ENCODE peak calls at places on chromosomes 4 and X, in eight cellular contexts. Y is OCI-LY7, R is transverse colon, W is colonic mucosa, H is sigmoid colon, K is astrocyte of the cerebellum, A is uterus, V is spleen. G is an unnamed sample.

GRCh38 chr4:88860594-88860993 is 163.0 kb upstream of the NAP1L5 start:
- DNase-seq in V (no peak), H (no peak), Y (no peak), W (no peak), K (no peak), R (no peak), A (no peak), G (no peak)

GRCh38 chr4:38768968-38769394 is 13.8 kb downstream of the TLR10 start:
- DNase-seq in K (no peak), A (no peak), H (no peak), R (no peak), V (no peak), W (no peak), Y (no peak), G (no peak)

GRCh38 chr4:100462206-100462605 is 55.6 kb downstream of the EMCN start:
- DNase-seq in H (no peak), Y (no peak), A (no peak), W (no peak), V (no peak), K (peak), R (no peak), G (no peak)

GRCh38 chr4:38231626-38232025 is 271.4 kb downstream of the PTTG2 start:
- DNase-seq in H (no peak), V (no peak), K (no peak), A (no peak), R (peak), Y (no peak), W (peak), G (no peak)

GRCh38 chr4:39716356-39716755 is 18.4 kb downstream of the UBE2K start:
- DNase-seq in K (no peak), V (no peak), R (no peak), W (no peak), Y (no peak), H (no peak), A (no peak), G (no peak)

GRCh38 chr4:8609824-8610350 is 17.3 kb downstream of the CPZ start:
- DNase-seq in V (no peak), R (no peak), Y (no peak), H (no peak), A (no peak), W (no peak), K (no peak), G (no peak)

GRCh38 chrX:97267376-97267775 is 383.7 kb downstream of the RPA4 start:
- DNase-seq in V (no peak), R (no peak), K (no peak), W (no peak), A (no peak), Y (no peak), H (no peak), G (no peak)

GRCh38 chr4:185096032-185096653 is 46.9 kb upstream of the SLC25A4 start:
- DNase-seq in Y (peak), A (no peak), H (no peak), R (peak), V (no peak), W (peak), K (peak), G (no peak)

GRCh38 chr4:38673109-38673978 is 9.3 kb downstream of the KLF3 start:
- DNase-seq in Y (no peak), V (no peak), A (peak), W (peak), R (peak), K (no peak), H (no peak), G (peak)

GRCh38 chr4:152372444-152372843 is 163.4 kb downstream of the FBXW7 start:
- DNase-seq in R (no peak), Y (no peak), W (no peak), A (no peak), V (no peak), K (no peak), H (no peak), G (no peak)

GRCh38 chr4:152374606-152375285 is 161.1 kb downstream of the FBXW7 start:
- DNase-seq in K (no peak), R (no peak), H (no peak), W (no peak), V (no peak), Y (no peak), A (no peak), G (no peak)

GRCh38 chr4:152374153-152374552 is 161.7 kb downstream of the FBXW7 start:
- DNase-seq in H (no peak), W (no peak), K (no peak), V (no peak), R (no peak), Y (no peak), A (no peak), G (no peak)

GRCh38 chr4:152369203-152369902 is 166.5 kb downstream of the FBXW7 start:
- DNase-seq in Y (no peak), V (no peak), R (no peak), H (no peak), A (no peak), K (no peak), W (no peak), G (no peak)

GRCh38 chr4:152369903-152370296 is 166.0 kb downstream of the FBXW7 start:
- DNase-seq in H (no peak), A (no peak), K (no peak), V (no peak), R (no peak), W (no peak), Y (no peak), G (no peak)
- H3K4me3 ChIP-seq in H (no peak), A (no peak), K (no peak), V (no peak), R (no peak), W (no peak), Y (no peak), G (no peak)

DNA sequence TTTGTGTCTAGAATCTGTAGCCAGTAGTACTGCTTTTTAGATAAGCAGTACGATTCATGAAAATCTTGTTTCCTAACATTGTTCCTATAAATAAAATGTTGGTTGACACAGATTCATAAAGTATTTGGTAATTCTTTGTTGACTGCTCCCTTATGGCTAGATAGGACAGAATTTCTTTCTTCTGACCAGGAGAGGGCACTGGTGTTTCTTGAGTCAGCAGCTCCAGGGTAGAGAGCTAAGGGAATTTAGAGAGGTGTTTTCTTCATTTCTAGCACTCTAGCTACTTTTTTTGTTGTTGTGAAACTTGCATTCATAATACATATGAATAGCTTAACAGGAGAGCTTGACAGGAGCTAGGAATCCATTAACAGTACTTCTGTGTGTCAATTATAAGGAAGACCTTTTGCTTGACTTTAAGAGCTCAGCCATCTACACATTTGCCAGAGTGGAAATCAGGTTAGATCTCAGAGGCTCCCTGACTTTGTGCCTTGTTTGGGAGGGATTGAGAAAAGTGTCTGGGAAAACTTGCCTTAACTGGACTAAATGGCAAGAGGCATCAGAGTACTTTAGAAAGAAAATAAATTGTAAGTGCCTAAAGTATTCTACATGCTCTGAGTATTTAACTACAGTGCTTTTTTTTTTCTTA is 756.1 kb downstream of the SH3BGRL start:
- DNase-seq in K (no peak), A (no peak), Y (no peak), H (no peak), W (no peak), V (no peak), R (no peak), G (no peak)
- TF ChIP-seq CTCF in K (no peak), A (no peak), Y (peak), H (no peak), W (no peak), V (no peak), R (no peak), G (no peak)

DNA sequence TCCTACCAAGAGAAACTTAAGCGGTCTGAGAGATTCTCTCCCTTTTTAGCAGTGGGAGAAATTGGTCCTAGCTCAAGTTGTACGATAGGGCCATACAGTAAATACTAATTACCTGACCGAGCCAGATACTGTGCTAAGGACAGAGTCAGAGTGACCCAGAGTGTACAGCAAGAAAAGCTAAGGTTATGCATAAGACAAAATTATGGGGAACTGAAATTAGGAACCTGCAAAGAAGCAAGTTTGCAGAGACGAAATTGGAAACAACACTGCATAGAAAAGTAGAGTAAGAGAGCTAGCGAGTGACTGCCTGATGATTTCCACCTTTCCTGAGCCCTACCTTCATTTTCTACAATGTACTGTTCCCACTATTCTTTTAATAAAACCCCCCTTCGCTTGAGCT is 278.1 kb downstream of the NKX6-1 start:
- DNase-seq in W (no peak), K (no peak), Y (no peak), A (no peak), V (no peak), H (no peak), R (no peak), G (no peak)
- H3K4me3 ChIP-seq in W (no peak), K (no peak), Y (no peak), A (no peak), V (no peak), H (no peak), R (no peak), G (no peak)

GRCh38 chr4:57110635-57111546 is 706 bp upstream of the IGFBP7 start:
- DNase-seq in A (peak), W (peak), Y (no peak), V (peak), K (peak), R (peak), H (peak), G (no peak)

GRCh38 chr4:57113870-57114269 is 3.7 kb upstream of the IGFBP7 start:
- DNase-seq in R (no peak), W (no peak), K (no peak), H (no peak), A (no peak), Y (no peak), V (no peak), G (no peak)

GRCh38 chr4:57109530-57109846 is 697 bp downstream of the IGFBP7 start:
- DNase-seq in H (no peak), K (no peak), W (no peak), A (peak), V (no peak), R (no peak), Y (no peak), G (no peak)

GRCh38 chr4:57114973-57115372 is 4.8 kb upstream of the IGFBP7 start:
- DNase-seq in W (no peak), A (no peak), Y (no peak), V (no peak), K (peak), H (no peak), R (no peak), G (no peak)

DNA sequence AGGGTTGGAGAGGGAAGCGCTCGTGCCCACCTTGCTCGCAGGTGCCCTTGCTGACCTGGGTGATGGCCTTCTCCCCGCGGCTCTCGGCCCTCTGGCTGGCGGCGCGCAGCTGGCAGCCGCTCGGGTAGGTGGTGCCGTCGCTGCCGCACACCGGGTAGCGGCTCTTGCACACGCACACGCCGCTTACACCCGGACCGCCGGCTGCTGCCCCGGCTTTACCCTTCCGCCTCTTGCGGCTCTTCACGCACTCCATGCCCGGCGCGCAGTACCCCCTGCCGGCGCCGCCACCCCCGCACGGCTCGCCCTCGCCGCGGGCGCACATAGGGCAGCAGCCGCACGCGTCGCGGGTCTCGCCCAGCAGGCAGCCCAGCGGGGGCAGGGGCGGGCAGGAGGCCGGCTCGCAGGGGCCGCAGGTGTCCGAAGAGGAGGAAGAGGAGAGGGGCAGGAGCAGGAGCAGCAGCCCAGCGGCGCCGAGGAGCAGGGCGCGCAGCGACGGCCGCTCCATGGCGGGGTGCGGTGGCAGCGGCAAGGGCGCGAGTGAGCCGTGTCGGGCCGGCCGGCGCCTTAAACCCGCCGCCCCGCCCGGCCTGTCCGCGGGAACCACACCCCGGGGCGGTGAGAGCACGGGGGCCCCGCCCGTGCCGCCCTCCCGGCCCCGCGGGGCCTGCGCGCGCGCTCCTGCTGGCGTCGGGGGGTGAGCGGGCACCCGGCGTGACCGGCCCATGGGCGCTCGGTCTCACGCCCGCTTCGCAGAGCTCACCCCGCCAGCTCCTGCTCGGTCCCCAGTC is at the start of gene IGFBP7:
- DNase-seq in Y (no peak), R (peak), W (peak), V (peak), K (no peak), A (peak), H (peak), G (no peak)
- TF ChIP-seq CTCF in Y (no peak), R (no peak), W (no peak), V (no peak), K (no peak), A (peak), H (no peak), G (no peak)

DNA sequence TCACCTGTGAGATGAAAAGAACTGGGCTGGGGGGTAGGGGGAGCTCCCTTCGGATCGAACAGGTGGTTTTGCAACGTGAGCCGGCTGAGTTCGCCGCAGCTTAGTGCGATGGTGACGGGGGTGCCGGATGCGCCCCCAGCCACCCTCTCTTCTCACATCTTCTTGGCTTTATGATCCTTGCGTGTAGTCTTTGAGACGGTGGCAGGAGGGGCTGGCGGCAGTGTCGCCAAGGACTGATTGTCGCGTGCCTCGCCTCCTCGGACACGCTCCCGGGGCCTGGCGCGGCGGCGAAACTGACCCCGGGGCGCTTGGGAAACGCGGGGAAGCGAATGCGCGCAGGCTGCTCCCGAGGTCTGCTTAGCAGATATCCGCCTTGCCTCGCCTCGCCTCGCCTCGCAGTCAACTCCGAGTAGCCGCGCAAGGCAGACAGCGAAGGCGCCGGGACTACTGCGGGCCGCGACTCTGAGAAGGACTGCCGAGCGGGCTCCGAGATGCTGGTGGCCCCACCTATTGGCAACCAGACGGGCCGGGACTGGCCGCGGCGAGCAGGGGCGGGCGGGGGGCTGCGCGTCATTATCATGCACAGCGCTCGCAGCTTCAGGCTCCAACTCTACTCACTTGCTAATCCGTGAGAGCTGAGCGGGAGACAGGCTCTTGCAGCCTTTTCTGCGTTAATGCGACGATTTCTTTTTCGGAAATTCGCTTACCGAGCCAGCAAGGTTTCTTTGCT is 1.5 kb downstream of the GRID2 start:
- DNase-seq in W (no peak), Y (no peak), H (no peak), K (peak), A (no peak), R (no peak), V (no peak), G (no peak)
- H3K4me3 ChIP-seq in W (peak), Y (no peak), H (peak), K (peak), A (peak), R (peak), V (peak), G (no peak)